ENCODE peak calls at places on chromosomes 1 and 21, in nine cellular contexts. One of them, this sample, is unnamed.

GRCh38 chr1:9400425-9401079 is 107.9 kb downstream of the SPSB1 start:
- DNase-seq in heart right ventricle: peak; percentile 40
- DNase-seq in breast epithelium: no peak
- DNase-seq in IMR-90: peak; percentile 46
- DNase-seq in thoracic aorta: no peak
- DNase-seq in lung: no peak
- DNase-seq in left lung: no peak
- DNase-seq in PC-3: peak; percentile 48
- DNase-seq in cardiac muscle cell: no peak
- DNase-seq in this sample: no peak

GRCh38 chr1:244154528-244154881 is 103.4 kb downstream of the ZBTB18 start:
- DNase-seq in heart right ventricle: no peak
- DNase-seq in breast epithelium: no peak
- DNase-seq in IMR-90: no peak
- DNase-seq in thoracic aorta: no peak
- DNase-seq in lung: no peak
- DNase-seq in left lung: no peak
- DNase-seq in PC-3: no peak
- DNase-seq in cardiac muscle cell: no peak
- DNase-seq in this sample: no peak

GRCh38 chr1:62784509-62785365 is 805 bp downstream of the ATG4C start:
- DNase-seq in heart right ventricle: no peak
- DNase-seq in breast epithelium: no peak
- DNase-seq in IMR-90: peak; percentile 19
- DNase-seq in thoracic aorta: no peak
- DNase-seq in lung: no peak
- DNase-seq in left lung: no peak
- DNase-seq in PC-3: no peak
- DNase-seq in cardiac muscle cell: peak; percentile 25
- DNase-seq in this sample: no peak

GRCh38 chr1:58596631-58597052 is 19.6 kb upstream of the TACSTD2 start:
- DNase-seq in heart right ventricle: no peak
- DNase-seq in breast epithelium: no peak
- DNase-seq in IMR-90: no peak
- DNase-seq in thoracic aorta: no peak
- DNase-seq in lung: no peak
- DNase-seq in left lung: no peak
- DNase-seq in PC-3: no peak
- DNase-seq in cardiac muscle cell: no peak
- DNase-seq in this sample: no peak

GRCh38 chr1:203593723-203594122 is 32.9 kb upstream of the ATP2B4 start:
- DNase-seq in heart right ventricle: peak; percentile 24
- DNase-seq in breast epithelium: no peak
- DNase-seq in IMR-90: peak; percentile 72
- DNase-seq in thoracic aorta: no peak
- DNase-seq in lung: no peak
- DNase-seq in left lung: peak; percentile 81
- DNase-seq in PC-3: peak; percentile 69
- DNase-seq in cardiac muscle cell: no peak
- DNase-seq in this sample: no peak

GRCh38 chr21:19523731-19524130 is 1120.1 kb upstream of the TMPRSS15 start:
- DNase-seq in heart right ventricle: no peak
- DNase-seq in breast epithelium: no peak
- DNase-seq in IMR-90: no peak
- DNase-seq in thoracic aorta: no peak
- DNase-seq in lung: no peak
- DNase-seq in left lung: no peak
- DNase-seq in PC-3: peak; percentile 44
- DNase-seq in cardiac muscle cell: no peak
- DNase-seq in this sample: no peak

GRCh38 chr1:225603538-225604354 is 49.2 kb downstream of the ENAH start:
- DNase-seq in heart right ventricle: no peak
- DNase-seq in breast epithelium: no peak
- DNase-seq in IMR-90: peak; percentile 75
- DNase-seq in thoracic aorta: no peak
- DNase-seq in lung: no peak
- DNase-seq in left lung: no peak
- DNase-seq in PC-3: peak; percentile 71
- DNase-seq in cardiac muscle cell: peak; percentile 72
- DNase-seq in this sample: no peak

GRCh38 chr1:185733818-185734709 is at the start of gene HMCN1:
- DNase-seq in heart right ventricle: peak; percentile 82
- DNase-seq in breast epithelium: peak; percentile 63
- DNase-seq in IMR-90: peak; percentile 65
- DNase-seq in thoracic aorta: peak; percentile 36
- DNase-seq in lung: peak; percentile 65
- DNase-seq in left lung: peak; percentile 85
- DNase-seq in PC-3: peak; percentile 47
- DNase-seq in cardiac muscle cell: peak; percentile 83
- DNase-seq in this sample: no peak

GRCh38 chr1:39047374-39048229 is 21.5 kb downstream of the NDUFS5 start:
- DNase-seq in heart right ventricle: no peak
- DNase-seq in breast epithelium: no peak
- DNase-seq in IMR-90: peak; percentile 87
- DNase-seq in thoracic aorta: peak; percentile 22
- DNase-seq in lung: peak; percentile 30
- DNase-seq in left lung: no peak
- DNase-seq in PC-3: peak; percentile 20
- DNase-seq in cardiac muscle cell: peak; percentile 95
- DNase-seq in this sample: peak; percentile 26

GRCh38 chr1:33902486-33903209 is 38.8 kb downstream of the HMGB4 start:
- DNase-seq in heart right ventricle: no peak
- DNase-seq in breast epithelium: no peak
- DNase-seq in IMR-90: no peak
- DNase-seq in thoracic aorta: no peak
- DNase-seq in lung: no peak
- DNase-seq in left lung: no peak
- DNase-seq in PC-3: no peak
- DNase-seq in cardiac muscle cell: no peak
- DNase-seq in this sample: no peak

GRCh38 chr1:41639332-41639936 is 155.0 kb upstream of the EDN2 start:
- DNase-seq in heart right ventricle: no peak
- DNase-seq in breast epithelium: no peak
- DNase-seq in IMR-90: peak; percentile 90
- DNase-seq in thoracic aorta: no peak
- DNase-seq in lung: no peak
- DNase-seq in left lung: no peak
- DNase-seq in PC-3: no peak
- DNase-seq in cardiac muscle cell: peak; percentile 50
- DNase-seq in this sample: no peak

GRCh38 chr1:169877800-169878491 is 15.8 kb downstream of the SCYL3 start:
- DNase-seq in heart right ventricle: no peak
- DNase-seq in breast epithelium: no peak
- DNase-seq in IMR-90: peak; percentile 81
- DNase-seq in thoracic aorta: no peak
- DNase-seq in lung: no peak
- DNase-seq in left lung: no peak
- DNase-seq in PC-3: peak; percentile 84
- DNase-seq in cardiac muscle cell: no peak
- DNase-seq in this sample: peak; percentile 87

GRCh38 chr1:58812926-58813325 is 29.1 kb upstream of the JUN start:
- DNase-seq in heart right ventricle: no peak
- DNase-seq in breast epithelium: no peak
- DNase-seq in IMR-90: no peak
- DNase-seq in thoracic aorta: no peak
- DNase-seq in lung: no peak
- DNase-seq in left lung: no peak
- DNase-seq in PC-3: no peak
- DNase-seq in cardiac muscle cell: no peak
- DNase-seq in this sample: no peak

GRCh38 chr1:91805343-91805801 is 80.6 kb downstream of the TGFBR3 start:
- DNase-seq in heart right ventricle: no peak
- DNase-seq in breast epithelium: no peak
- DNase-seq in IMR-90: no peak
- DNase-seq in thoracic aorta: no peak
- DNase-seq in lung: no peak
- DNase-seq in left lung: no peak
- DNase-seq in PC-3: no peak
- DNase-seq in cardiac muscle cell: no peak
- DNase-seq in this sample: no peak
- TF ChIP-seq CTCF in heart right ventricle: no peak
- TF ChIP-seq CTCF in breast epithelium: no peak
- TF ChIP-seq CTCF in IMR-90: no peak
- TF ChIP-seq CTCF in thoracic aorta: no peak
- TF ChIP-seq CTCF in lung: no peak
- TF ChIP-seq CTCF in left lung: no peak
- TF ChIP-seq CTCF in PC-3: no peak
- TF ChIP-seq CTCF in cardiac muscle cell: no peak
- TF ChIP-seq CTCF in this sample: no peak

DNA sequence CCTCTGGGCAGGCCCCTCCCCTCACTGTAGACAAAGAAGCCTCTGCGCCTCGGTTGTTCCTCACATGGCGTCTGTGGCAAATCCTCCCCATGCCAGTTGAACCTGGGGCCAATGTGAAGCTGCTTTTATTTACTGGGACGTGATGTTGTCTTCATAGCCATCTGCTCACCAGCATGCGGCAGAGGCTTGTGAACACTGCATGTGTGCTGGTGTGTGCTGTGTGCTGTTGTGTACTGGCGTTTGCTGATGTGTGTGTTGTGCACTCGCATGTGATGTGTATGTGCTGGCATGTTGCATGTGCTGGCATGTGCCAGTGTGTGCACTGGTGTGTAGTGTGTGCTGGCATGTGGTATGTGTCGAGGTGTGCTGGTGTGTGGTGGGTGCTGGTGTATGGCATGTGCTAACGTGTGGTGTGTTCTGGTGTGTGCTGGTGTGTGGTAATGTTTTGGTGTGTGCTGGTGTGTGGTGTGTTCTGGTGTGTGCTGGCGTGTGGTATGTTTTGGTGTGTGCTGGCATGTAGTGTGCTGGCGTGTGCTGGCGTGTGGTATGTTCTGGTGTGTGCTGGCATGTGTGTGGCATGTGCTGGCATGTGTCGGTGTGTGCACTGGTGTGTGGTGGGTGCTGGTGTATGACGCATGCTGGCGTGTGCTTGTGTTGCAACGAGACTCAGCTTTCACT is 37.2 kb upstream of the TRAPPC10 start:
- DNase-seq in heart right ventricle: no peak
- DNase-seq in breast epithelium: no peak
- DNase-seq in IMR-90: no peak
- DNase-seq in thoracic aorta: no peak
- DNase-seq in lung: no peak
- DNase-seq in left lung: peak; percentile 31
- DNase-seq in PC-3: no peak
- DNase-seq in cardiac muscle cell: no peak
- DNase-seq in this sample: no peak
- H3K36me3 ChIP-seq in heart right ventricle: peaks cover 69% of the 10 kb centered on the region
- H3K36me3 ChIP-seq in breast epithelium: no peaks in the 10 kb centered on the region
- H3K36me3 ChIP-seq in IMR-90: peaks cover 26% of the 10 kb centered on the region
- H3K36me3 ChIP-seq in thoracic aorta: peaks cover 14% of the 10 kb centered on the region
- H3K36me3 ChIP-seq in lung: peaks cover 34% of the 10 kb centered on the region
- H3K36me3 ChIP-seq in left lung: no peaks in the 10 kb centered on the region
- H3K36me3 ChIP-seq in PC-3: no peaks in the 10 kb centered on the region
- H3K36me3 ChIP-seq in cardiac muscle cell: peaks cover 6% of the 10 kb centered on the region
- H3K36me3 ChIP-seq in this sample: peaks cover 23% of the 10 kb centered on the region

DNA sequence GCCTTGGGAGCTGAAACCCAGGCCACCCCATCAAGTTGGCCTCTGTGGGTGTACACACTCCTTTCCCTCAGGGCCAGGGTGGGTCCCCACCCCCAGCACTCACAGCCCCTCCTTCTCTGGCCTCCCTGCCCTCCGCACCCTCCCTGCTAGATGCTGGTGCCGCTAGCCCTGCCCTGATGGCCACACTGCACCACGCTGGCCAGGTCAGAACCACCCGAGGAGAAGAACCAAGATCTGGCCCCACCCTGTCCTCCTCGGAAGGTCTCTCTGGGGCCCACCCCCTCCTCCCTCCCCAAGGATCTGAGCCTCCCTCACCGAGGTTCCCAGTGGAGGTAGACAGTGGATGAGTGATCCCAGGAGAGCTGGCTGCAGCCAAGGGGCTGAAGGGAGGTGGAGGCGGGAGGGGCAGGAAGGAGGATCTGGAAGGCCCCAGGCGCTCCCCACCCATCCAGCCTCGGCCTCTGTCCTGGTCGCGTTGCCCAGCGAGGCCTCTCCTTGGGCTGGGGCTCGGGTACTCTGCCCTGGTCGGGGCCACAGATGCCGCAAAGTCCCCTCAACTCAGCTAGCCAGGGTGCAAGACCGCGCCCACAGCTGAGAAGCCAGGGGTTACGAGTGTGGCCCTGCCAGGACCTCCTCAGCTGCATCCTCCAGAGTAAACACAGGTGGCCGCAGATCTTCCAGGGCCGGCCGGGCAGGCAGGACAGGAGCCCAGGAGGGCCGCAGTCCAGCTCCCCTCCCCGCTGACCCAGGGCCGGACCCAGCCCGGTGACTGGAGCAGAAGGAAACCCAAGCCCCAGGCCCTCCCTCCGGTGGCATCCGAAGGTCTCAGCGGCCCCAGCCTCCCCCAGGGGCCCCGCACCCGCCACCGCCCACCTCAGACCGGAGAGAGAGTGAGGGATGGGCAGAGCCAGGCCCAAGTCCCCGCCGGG is 5.2 kb downstream of the B3GALT6 start:
- DNase-seq in heart right ventricle: no peak
- DNase-seq in breast epithelium: no peak
- DNase-seq in IMR-90: no peak
- DNase-seq in thoracic aorta: no peak
- DNase-seq in lung: no peak
- DNase-seq in left lung: no peak
- DNase-seq in PC-3: peak; percentile 78
- DNase-seq in cardiac muscle cell: no peak
- DNase-seq in this sample: no peak
- H3K4me3 ChIP-seq in heart right ventricle: no peak overlapping the region
- H3K4me3 ChIP-seq in breast epithelium: peak overlapping the region; percentile 51
- H3K4me3 ChIP-seq in IMR-90: no peak overlapping the region
- H3K4me3 ChIP-seq in thoracic aorta: no peak overlapping the region
- H3K4me3 ChIP-seq in lung: no peak overlapping the region
- H3K4me3 ChIP-seq in left lung: no peak overlapping the region
- H3K4me3 ChIP-seq in PC-3: peak overlapping the region; percentile 39
- H3K4me3 ChIP-seq in cardiac muscle cell: no peak overlapping the region
- H3K4me3 ChIP-seq in this sample: no peak overlapping the region

DNA sequence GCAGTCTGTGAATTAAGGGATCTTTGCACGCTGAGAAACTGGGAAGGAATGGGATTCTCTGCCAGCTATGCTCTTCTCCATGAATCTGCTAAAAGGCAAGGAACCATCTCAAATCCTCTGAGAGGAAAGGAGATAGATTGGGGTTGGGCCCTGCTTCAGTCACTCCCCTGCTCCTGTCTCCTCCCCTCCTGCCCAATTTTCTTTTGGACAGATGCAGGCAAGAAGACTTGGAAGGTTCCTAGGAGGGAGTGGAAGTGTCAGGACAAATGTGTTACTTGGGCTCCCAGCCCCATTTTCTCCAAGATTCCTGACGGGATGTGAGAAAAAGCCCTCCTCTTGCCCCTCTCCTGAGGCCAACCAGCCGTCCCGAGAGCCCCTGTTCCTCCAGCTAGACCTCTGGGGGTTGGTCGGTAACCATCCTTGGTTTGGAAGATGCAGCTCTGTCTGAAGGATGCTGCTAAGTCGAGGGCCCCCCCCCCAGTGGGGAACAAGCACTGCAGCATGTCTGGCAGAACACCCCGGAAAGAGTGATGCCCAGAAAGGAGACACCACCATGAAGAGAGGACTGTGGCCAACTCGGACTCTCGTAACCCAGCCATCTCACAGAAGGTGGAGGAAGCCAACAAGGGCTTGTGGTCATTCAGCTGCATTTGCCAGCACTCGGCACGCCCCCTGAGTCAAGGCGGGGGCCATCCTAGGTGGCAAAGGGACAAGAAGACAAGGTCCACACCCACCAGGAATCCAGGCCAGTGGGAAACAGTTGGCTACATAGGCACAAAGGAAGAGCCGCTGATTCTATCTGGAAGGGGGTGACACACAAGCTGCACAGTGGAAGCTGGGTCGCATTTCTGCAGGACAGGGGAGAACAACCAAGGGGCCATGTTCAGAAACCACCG is 43.7 kb downstream of the CDK18 start:
- DNase-seq in heart right ventricle: no peak
- DNase-seq in breast epithelium: peak; percentile 14
- DNase-seq in IMR-90: no peak
- DNase-seq in thoracic aorta: no peak
- DNase-seq in lung: no peak
- DNase-seq in left lung: no peak
- DNase-seq in PC-3: no peak
- DNase-seq in cardiac muscle cell: no peak
- DNase-seq in this sample: no peak
- TF ChIP-seq CTCF in heart right ventricle: no peak
- TF ChIP-seq CTCF in breast epithelium: no peak
- TF ChIP-seq CTCF in IMR-90: no peak
- TF ChIP-seq CTCF in thoracic aorta: no peak
- TF ChIP-seq CTCF in lung: no peak
- TF ChIP-seq CTCF in left lung: no peak
- TF ChIP-seq CTCF in PC-3: no peak
- TF ChIP-seq CTCF in cardiac muscle cell: no peak
- TF ChIP-seq CTCF in this sample: peak; percentile 21

This sample was measured in BJ.